ENCODE peak calls at places on chromosomes 12 and 14, in eight cellular contexts. One of them, this sample, is unnamed.

GRCh38 chr14:66709292-66709691 is 201.3 kb downstream of the GPHN start:
- DNase-seq in endothelial cell of umbilical vein: peak
- DNase-seq in heart left ventricle: no peak
- DNase-seq in fibroblast of lung: peak
- DNase-seq in colonic mucosa: no peak
- DNase-seq in psoas muscle: no peak
- DNase-seq in fibroblast of pulmonary artery: peak
- DNase-seq in tibial artery: no peak
- DNase-seq in this sample: peak

GRCh38 chr14:78947681-78948080 is 777.5 kb downstream of the NRXN3 start:
- DNase-seq in heart left ventricle: no peak
- DNase-seq in psoas muscle: no peak
- DNase-seq in fibroblast of lung: no peak
- DNase-seq in tibial artery: no peak
- DNase-seq in endothelial cell of umbilical vein: no peak
- DNase-seq in fibroblast of pulmonary artery: no peak
- DNase-seq in colonic mucosa: no peak
- DNase-seq in this sample: no peak

GRCh38 chr12:59708059-59708458 is 112.2 kb downstream of the SLC16A7 start:
- DNase-seq in tibial artery: no peak
- DNase-seq in heart left ventricle: no peak
- DNase-seq in psoas muscle: no peak
- DNase-seq in fibroblast of lung: peak
- DNase-seq in fibroblast of pulmonary artery: peak
- DNase-seq in colonic mucosa: no peak
- DNase-seq in endothelial cell of umbilical vein: no peak
- DNase-seq in this sample: peak

GRCh38 chr12:3161861-3162260 is 84.7 kb downstream of the TSPAN9 start:
- DNase-seq in colonic mucosa: no peak
- DNase-seq in fibroblast of lung: no peak
- DNase-seq in heart left ventricle: no peak
- DNase-seq in psoas muscle: no peak
- DNase-seq in tibial artery: no peak
- DNase-seq in fibroblast of pulmonary artery: no peak
- DNase-seq in endothelial cell of umbilical vein: no peak
- DNase-seq in this sample: no peak

GRCh38 chr14:99603965-99604765 is at the start of gene CCDC85C:
- DNase-seq in fibroblast of lung: peak
- DNase-seq in psoas muscle: peak
- DNase-seq in fibroblast of pulmonary artery: peak
- DNase-seq in endothelial cell of umbilical vein: peak
- DNase-seq in heart left ventricle: peak
- DNase-seq in colonic mucosa: peak
- DNase-seq in tibial artery: peak
- DNase-seq in this sample: peak

GRCh38 chr14:79294506-79294905 is 916.8 kb downstream of the DIO2 start:
- DNase-seq in tibial artery: no peak
- DNase-seq in fibroblast of lung: no peak
- DNase-seq in heart left ventricle: no peak
- DNase-seq in colonic mucosa: no peak
- DNase-seq in endothelial cell of umbilical vein: no peak
- DNase-seq in fibroblast of pulmonary artery: no peak
- DNase-seq in psoas muscle: no peak
- DNase-seq in this sample: no peak

GRCh38 chr12:45216297-45216982 is 545 bp downstream of the ANO6 start:
- DNase-seq in tibial artery: peak
- DNase-seq in psoas muscle: peak
- DNase-seq in heart left ventricle: peak
- DNase-seq in colonic mucosa: peak
- DNase-seq in fibroblast of lung: peak
- DNase-seq in fibroblast of pulmonary artery: peak
- DNase-seq in endothelial cell of umbilical vein: peak
- DNase-seq in this sample: no peak

GRCh38 chr14:21894003-21894897 is 220.6 kb upstream of the OR4E1 start:
- DNase-seq in fibroblast of pulmonary artery: no peak
- DNase-seq in tibial artery: no peak
- DNase-seq in psoas muscle: no peak
- DNase-seq in heart left ventricle: no peak
- DNase-seq in endothelial cell of umbilical vein: no peak
- DNase-seq in colonic mucosa: no peak
- DNase-seq in fibroblast of lung: no peak
- DNase-seq in this sample: no peak

GRCh38 chr14:95386536-95386935 is 66.8 kb upstream of the CLMN start:
- DNase-seq in fibroblast of lung: no peak
- DNase-seq in fibroblast of pulmonary artery: no peak
- DNase-seq in tibial artery: peak
- DNase-seq in colonic mucosa: no peak
- DNase-seq in psoas muscle: no peak
- DNase-seq in endothelial cell of umbilical vein: no peak
- DNase-seq in heart left ventricle: no peak
- DNase-seq in this sample: no peak

DNA sequence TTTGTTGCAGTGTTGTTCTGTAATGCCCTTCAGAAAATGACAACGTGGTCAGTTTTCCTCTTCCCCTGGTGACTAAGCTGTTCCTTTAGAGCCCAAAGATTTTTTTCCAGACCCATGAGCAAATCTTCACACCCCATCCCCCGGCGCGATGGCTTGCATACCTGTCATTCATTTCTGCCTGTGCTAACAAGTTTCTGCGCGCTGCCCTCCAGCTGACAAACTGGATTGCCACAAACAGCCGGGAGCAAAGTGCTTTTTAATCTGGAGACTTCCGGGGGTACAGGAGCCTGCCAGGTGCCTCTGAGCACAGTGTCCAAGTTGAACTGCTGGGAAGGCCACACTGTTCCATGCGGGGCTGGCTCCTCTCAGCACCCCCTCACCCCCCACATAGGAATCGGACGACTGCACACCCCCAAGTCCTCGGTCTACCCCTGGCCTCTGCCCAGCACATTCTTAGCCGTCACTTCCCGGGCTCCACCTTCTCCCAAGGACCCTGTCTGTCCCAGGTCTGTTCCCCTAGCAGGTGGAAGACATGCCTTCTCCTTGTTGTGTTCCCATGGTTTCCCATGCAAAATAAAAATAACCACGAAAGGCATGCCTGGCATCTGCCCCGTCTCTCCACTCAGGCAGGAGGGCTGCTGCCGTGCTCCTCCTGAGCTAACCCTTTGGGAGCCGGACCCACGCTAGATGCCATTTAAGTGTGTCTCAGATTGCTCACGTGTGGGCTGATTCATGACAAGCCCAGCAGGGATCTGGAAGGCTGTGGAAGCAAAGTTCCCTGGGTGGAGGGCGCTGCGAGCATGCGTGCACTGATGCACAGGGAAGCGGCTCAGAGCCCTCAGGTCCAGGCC is 14.1 kb downstream of the RILPL1 start:
- DNase-seq in tibial artery: peak
- DNase-seq in fibroblast of pulmonary artery: peak
- DNase-seq in psoas muscle: peak
- DNase-seq in heart left ventricle: peak
- DNase-seq in fibroblast of lung: no peak
- DNase-seq in colonic mucosa: no peak
- DNase-seq in endothelial cell of umbilical vein: peak
- DNase-seq in this sample: peak
- H3K4me3 ChIP-seq in tibial artery: peak
- H3K4me3 ChIP-seq in fibroblast of pulmonary artery: no peak
- H3K4me3 ChIP-seq in psoas muscle: peak
- H3K4me3 ChIP-seq in heart left ventricle: peak
- H3K4me3 ChIP-seq in fibroblast of lung: no peak
- H3K4me3 ChIP-seq in colonic mucosa: no peak
- H3K4me3 ChIP-seq in endothelial cell of umbilical vein: no peak
- H3K4me3 ChIP-seq in this sample: no peak

DNA sequence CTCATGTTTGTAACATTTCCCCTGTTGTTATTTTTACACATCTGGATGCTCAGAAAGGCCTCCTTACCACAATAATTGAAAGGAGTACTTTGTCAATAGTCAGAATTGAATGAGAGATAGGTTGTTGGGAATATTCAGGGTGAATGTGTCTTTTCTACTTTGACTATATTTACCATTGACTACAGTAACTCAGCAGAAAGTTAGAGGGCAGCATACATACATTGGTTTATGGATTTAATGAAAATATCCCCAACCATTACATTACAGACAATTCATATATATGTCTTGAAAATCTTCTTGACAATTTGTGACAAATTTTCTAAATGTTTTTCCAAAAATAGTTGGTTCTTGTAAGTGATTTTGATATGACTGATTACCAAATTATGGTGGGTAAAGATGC is 97.7 kb downstream of the NTS start:
- DNase-seq in fibroblast of lung: no peak
- DNase-seq in tibial artery: no peak
- DNase-seq in heart left ventricle: no peak
- DNase-seq in fibroblast of pulmonary artery: no peak
- DNase-seq in psoas muscle: no peak
- DNase-seq in endothelial cell of umbilical vein: peak
- DNase-seq in colonic mucosa: no peak
- DNase-seq in this sample: no peak
- TF ChIP-seq CTCF in fibroblast of lung: no peak
- TF ChIP-seq CTCF in tibial artery: no peak
- TF ChIP-seq CTCF in heart left ventricle: no peak
- TF ChIP-seq CTCF in fibroblast of pulmonary artery: no peak
- TF ChIP-seq CTCF in psoas muscle: no peak
- TF ChIP-seq CTCF in endothelial cell of umbilical vein: no peak
- TF ChIP-seq CTCF in colonic mucosa: no peak
- TF ChIP-seq CTCF in this sample: no peak

DNA sequence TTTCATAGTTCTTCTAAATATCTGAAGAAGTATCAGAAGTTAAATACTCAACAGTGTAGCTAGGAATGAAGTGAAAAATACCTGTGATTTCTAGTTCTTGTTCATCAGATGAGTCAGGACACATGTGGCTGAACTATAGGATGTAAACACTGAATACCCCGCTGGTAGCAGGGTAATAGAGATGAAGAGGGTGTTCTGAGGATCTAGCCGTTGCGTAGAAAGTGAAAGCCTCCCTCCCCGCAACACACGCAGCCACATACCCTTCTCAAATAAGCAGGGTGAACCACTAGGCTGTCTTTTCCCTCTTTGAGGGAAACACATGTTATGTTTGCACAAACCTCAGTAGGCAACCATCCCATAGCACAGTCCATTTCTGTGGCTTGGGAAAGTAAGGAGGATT is 16.4 kb upstream of the RNASE12 start:
- DNase-seq in fibroblast of lung: no peak
- DNase-seq in endothelial cell of umbilical vein: no peak
- DNase-seq in psoas muscle: no peak
- DNase-seq in fibroblast of pulmonary artery: no peak
- DNase-seq in colonic mucosa: no peak
- DNase-seq in tibial artery: no peak
- DNase-seq in heart left ventricle: no peak
- DNase-seq in this sample: no peak
- H3K4me3 ChIP-seq in fibroblast of lung: no peak
- H3K4me3 ChIP-seq in endothelial cell of umbilical vein: no peak
- H3K4me3 ChIP-seq in psoas muscle: no peak
- H3K4me3 ChIP-seq in fibroblast of pulmonary artery: no peak
- H3K4me3 ChIP-seq in colonic mucosa: no peak
- H3K4me3 ChIP-seq in tibial artery: no peak
- H3K4me3 ChIP-seq in heart left ventricle: no peak
- H3K4me3 ChIP-seq in this sample: no peak

GRCh38 chr12:19053999-19054398 is 75.5 kb upstream of the PLEKHA5 start:
- DNase-seq in colonic mucosa: no peak
- DNase-seq in endothelial cell of umbilical vein: no peak
- DNase-seq in heart left ventricle: no peak
- DNase-seq in tibial artery: no peak
- DNase-seq in fibroblast of lung: no peak
- DNase-seq in fibroblast of pulmonary artery: no peak
- DNase-seq in psoas muscle: no peak
- DNase-seq in this sample: no peak

GRCh38 chr12:19055589-19055988 is 73.9 kb upstream of the PLEKHA5 start:
- DNase-seq in fibroblast of pulmonary artery: no peak
- DNase-seq in fibroblast of lung: no peak
- DNase-seq in colonic mucosa: no peak
- DNase-seq in tibial artery: no peak
- DNase-seq in endothelial cell of umbilical vein: no peak
- DNase-seq in psoas muscle: no peak
- DNase-seq in heart left ventricle: no peak
- DNase-seq in this sample: no peak

GRCh38 chr12:19048943-19049342 is 80.6 kb upstream of the PLEKHA5 start:
- DNase-seq in endothelial cell of umbilical vein: no peak
- DNase-seq in psoas muscle: no peak
- DNase-seq in colonic mucosa: no peak
- DNase-seq in heart left ventricle: no peak
- DNase-seq in fibroblast of lung: no peak
- DNase-seq in tibial artery: no peak
- DNase-seq in fibroblast of pulmonary artery: no peak
- DNase-seq in this sample: no peak

GRCh38 chr12:19053218-19053617 is 76.3 kb upstream of the PLEKHA5 start:
- DNase-seq in psoas muscle: no peak
- DNase-seq in colonic mucosa: no peak
- DNase-seq in fibroblast of lung: no peak
- DNase-seq in fibroblast of pulmonary artery: no peak
- DNase-seq in heart left ventricle: no peak
- DNase-seq in endothelial cell of umbilical vein: no peak
- DNase-seq in tibial artery: no peak
- DNase-seq in this sample: no peak

GRCh38 chr12:19052689-19053088 is 76.8 kb upstream of the PLEKHA5 start:
- DNase-seq in endothelial cell of umbilical vein: peak
- DNase-seq in colonic mucosa: no peak
- DNase-seq in fibroblast of pulmonary artery: no peak
- DNase-seq in fibroblast of lung: no peak
- DNase-seq in tibial artery: no peak
- DNase-seq in psoas muscle: no peak
- DNase-seq in heart left ventricle: no peak
- DNase-seq in this sample: no peak
- TF ChIP-seq CTCF in endothelial cell of umbilical vein: no peak
- TF ChIP-seq CTCF in colonic mucosa: no peak
- TF ChIP-seq CTCF in fibroblast of pulmonary artery: no peak
- TF ChIP-seq CTCF in fibroblast of lung: no peak
- TF ChIP-seq CTCF in tibial artery: no peak
- TF ChIP-seq CTCF in psoas muscle: no peak
- TF ChIP-seq CTCF in heart left ventricle: no peak
- TF ChIP-seq CTCF in this sample: no peak

DNA sequence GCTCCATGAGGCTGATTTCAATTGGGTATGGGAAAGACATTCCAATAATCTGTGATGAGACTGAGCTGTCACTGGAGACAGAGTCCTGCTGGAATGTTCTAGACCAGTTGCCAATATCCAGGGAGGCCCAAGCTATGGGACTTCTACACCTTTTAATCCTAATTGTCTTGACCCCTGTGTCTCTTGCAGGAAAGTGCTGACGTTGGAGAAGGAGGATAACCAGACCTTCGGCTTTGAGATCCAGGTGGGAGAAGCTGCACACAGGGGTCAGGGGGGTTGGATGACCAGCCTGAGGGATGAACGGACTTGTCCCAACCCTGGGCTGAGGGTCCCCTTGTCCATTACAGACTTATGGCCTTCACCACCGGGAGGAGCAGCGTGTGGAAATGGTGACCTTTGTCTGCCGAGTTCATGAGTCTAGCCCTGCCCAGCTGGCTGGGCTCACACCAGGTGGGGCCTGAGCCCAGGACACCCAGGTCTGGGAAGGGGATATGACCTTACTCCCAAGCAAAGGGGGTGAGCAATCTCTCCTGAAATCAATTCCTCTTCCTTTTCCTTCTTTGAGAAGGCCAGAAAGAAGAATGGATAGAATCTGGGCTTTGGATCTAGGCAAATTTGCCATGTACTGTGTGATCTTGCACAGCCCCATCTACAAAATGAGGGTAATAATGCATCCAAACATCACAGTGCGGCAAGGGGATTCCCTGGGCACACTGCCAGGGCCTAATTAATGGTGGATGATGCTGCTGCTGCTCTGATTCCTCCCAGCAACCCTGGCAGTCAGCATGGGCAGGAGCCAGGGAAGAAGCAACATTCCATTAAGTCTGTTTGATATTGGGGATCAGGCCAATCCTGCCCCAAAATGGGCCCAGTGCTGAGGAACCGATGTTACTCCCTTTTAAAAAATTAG is 4.2 kb downstream of the TAMALIN start:
- DNase-seq in tibial artery: no peak
- DNase-seq in psoas muscle: no peak
- DNase-seq in heart left ventricle: peak
- DNase-seq in endothelial cell of umbilical vein: no peak
- DNase-seq in fibroblast of lung: no peak
- DNase-seq in fibroblast of pulmonary artery: no peak
- DNase-seq in colonic mucosa: no peak
- DNase-seq in this sample: no peak
- H3K4me3 ChIP-seq in tibial artery: no peak
- H3K4me3 ChIP-seq in psoas muscle: peak
- H3K4me3 ChIP-seq in heart left ventricle: peak
- H3K4me3 ChIP-seq in endothelial cell of umbilical vein: no peak
- H3K4me3 ChIP-seq in fibroblast of lung: peak
- H3K4me3 ChIP-seq in fibroblast of pulmonary artery: peak
- H3K4me3 ChIP-seq in colonic mucosa: no peak
- H3K4me3 ChIP-seq in this sample: peak